ENCODE peak calls at places on chromosomes 11 and 22, in four cellular contexts. Z is CD4-positive, CD25-positive, alpha-beta regulatory T cell; A is heart left ventricle; Q is germinal center. L is an unnamed sample.

GRCh38 chr11:20310137-20310536 is 53.4 kb upstream of the HTATIP2 start:
- DNase-seq in Z (no peak), A (no peak), Q (no peak), L (no peak)

GRCh38 chr11:102580185-102580951 is 44.8 kb downstream of the MMP20 start:
- DNase-seq in Z (no peak), A (no peak), Q (no peak), L (no peak)

GRCh38 chr11:33891714-33892327 is at the start of gene LMO2:
- DNase-seq in Z (no peak), A (no peak), Q (peak; percentile 42), L (no peak)

GRCh38 chr11:107858217-107859070 is at the start of gene SLC35F2:
- DNase-seq in Z (peak; percentile 85), A (peak; percentile 78), Q (peak; percentile 77), L (peak; percentile 15)

GRCh38 chr11:102118937-102119336 is 8.7 kb downstream of the YAP1 start:
- DNase-seq in Z (no peak), A (no peak), Q (no peak), L (no peak)

GRCh38 chr22:35958334-35958733 is 70.3 kb downstream of the RBFOX2 start:
- DNase-seq in Z (no peak), A (no peak), Q (no peak), L (no peak)

GRCh38 chr11:16815047-16815767 is 76.8 kb downstream of the C11orf58 start:
- DNase-seq in Z (no peak), A (no peak), Q (no peak), L (no peak)

GRCh38 chr11:128331317-128331716 is 256.0 kb downstream of the ETS1 start:
- DNase-seq in Z (peak; percentile 65), A (no peak), Q (no peak), L (no peak)

GRCh38 chr22:26159886-26160285 is 9.4 kb upstream of the SEZ6L start:
- DNase-seq in Z (no peak), A (no peak), Q (no peak), L (no peak)

GRCh38 chr11:120136356-120136755 is 1.6 kb downstream of the TRIM29 start:
- DNase-seq in Z (no peak), A (no peak), Q (no peak), L (peak; percentile 13)

GRCh38 chr22:31192513-31192912 is 19.6 kb upstream of the LIMK2 start:
- DNase-seq in Z (no peak), A (no peak), Q (no peak), L (no peak)

GRCh38 chr11:128911239-128911638 is 20.1 kb downstream of the KCNJ5 start:
- DNase-seq in Z (no peak), A (no peak), Q (no peak), L (no peak)

GRCh38 chr22:39318507-39319283 is 728 bp downstream of the RPL3 start:
- DNase-seq in Z (no peak), A (no peak), Q (no peak), L (no peak)

GRCh38 chr22:46336119-46337078 is 885 bp downstream of the TRMU start:
- DNase-seq in Z (peak; percentile 38), A (peak; percentile 67), Q (no peak), L (no peak)

GRCh38 chr22:42418811-42419243 is 13.4 kb downstream of the NFAM1 start:
- DNase-seq in Z (no peak), A (no peak), Q (no peak), L (no peak)

GRCh38 chr11:1401656-1402221 is 12.0 kb downstream of the BRSK2 start:
- DNase-seq in Z (peak; percentile 23), A (peak; percentile 86), Q (peak; percentile 61), L (peak; percentile 49)

GRCh38 chr22:21646608-21647590 is 4.8 kb downstream of the SDF2L1 start:
- DNase-seq in Z (peak; percentile 87), A (peak; percentile 69), Q (peak; percentile 75), L (peak; percentile 69)

GRCh38 chr11:71064702-71065515 is 187.5 kb downstream of the SHANK2 start:
- DNase-seq in Z (no peak), A (no peak), Q (no peak), L (no peak)

GRCh38 chr22:28952857-28953256 is 69.5 kb downstream of the ZNRF3 start:
- DNase-seq in Z (no peak), A (no peak), Q (no peak), L (no peak)

GRCh38 chr11:3022300-3022967 is 30.3 kb upstream of the NAP1L4 start:
- DNase-seq in Z (peak; percentile 40), A (no peak), Q (peak; percentile 47), L (no peak)

GRCh38 chr22:20514658-20515406 is 7.4 kb downstream of the MED15 start:
- DNase-seq in Z (no peak), A (no peak), Q (no peak), L (no peak)

GRCh38 chr11:78039919-78040671 is 17.0 kb upstream of the KCTD14 start:
- DNase-seq in Z (peak; percentile 31), A (peak; percentile 85), Q (no peak), L (no peak)

GRCh38 chr11:94020777-94021615 is at the start of gene HEPHL1:
- DNase-seq in Z (no peak), A (no peak), Q (no peak), L (no peak)

GRCh38 chr11:68843052-68843561 is 1.4 kb upstream of the CPT1A start:
- DNase-seq in Z (peak; percentile 81), A (no peak), Q (peak; percentile 53), L (peak; percentile 56)

GRCh38 chr11:8768625-8769333 is 86.2 kb downstream of the RPL27A start:
- DNase-seq in Z (no peak), A (no peak), Q (no peak), L (no peak)

GRCh38 chr11:119486016-119486415 is 63.0 kb upstream of the THY1 start:
- DNase-seq in Z (no peak), A (no peak), Q (no peak), L (no peak)

GRCh38 chr22:43014062-43014875 is 680 bp downstream of the PACSIN2 start:
- DNase-seq in Z (peak; percentile 30), A (peak; percentile 73), Q (peak; percentile 19), L (peak; percentile 22)

GRCh38 chr22:44325718-44326548 is 13.2 kb upstream of the SHISAL1 start:
- DNase-seq in Z (no peak), A (no peak), Q (no peak), L (no peak)

GRCh38 chr11:107453594-107454286 is 3.9 kb downstream of the CWF19L2 start:
- DNase-seq in Z (no peak), A (peak; percentile 58), Q (no peak), L (no peak)

GRCh38 chr22:30969532-30970355 is 679 bp downstream of the TUG1 start:
- DNase-seq in Z (peak; percentile 67), A (no peak), Q (peak; percentile 70), L (peak; percentile 67)

GRCh38 chr11:43810929-43811596 is 69.6 kb upstream of the ALKBH3 start:
- DNase-seq in Z (no peak), A (no peak), Q (no peak), L (no peak)

GRCh38 chr11:67056640-67057409 is at the start of gene RHOD:
- DNase-seq in Z (peak; percentile 42), A (no peak), Q (peak; percentile 62), L (peak; percentile 48)

GRCh38 chr11:15852179-15852578 is 504.2 kb downstream of the SOX6 start:
- DNase-seq in Z (no peak), A (no peak), Q (no peak), L (no peak)

GRCh38 chr22:45302047-45302446 is 7.7 kb upstream of the FAM118A start:
- DNase-seq in Z (no peak), A (no peak), Q (no peak), L (no peak)

GRCh38 chr11:2259466-2259830 is 10.9 kb downstream of the ASCL2 start:
- DNase-seq in Z (no peak), A (peak; percentile 24), Q (no peak), L (no peak)

GRCh38 chr11:11036185-11037161 is 178.6 kb upstream of the ZBED5 start:
- DNase-seq in Z (peak; percentile 75), A (no peak), Q (peak; percentile 24), L (peak; percentile 33)

GRCh38 chr11:9046376-9046775 is 42.6 kb upstream of the NRIP3 start:
- DNase-seq in Z (no peak), A (no peak), Q (no peak), L (no peak)

GRCh38 chr22:22687638-22688500 is 43.5 kb downstream of the GGTLC2 start:
- DNase-seq in Z (peak; percentile 32), A (no peak), Q (no peak), L (peak; percentile 28)

GRCh38 chr11:118659956-118660645 is 19.3 kb downstream of the TREH start:
- DNase-seq in Z (no peak), A (no peak), Q (no peak), L (no peak)